ENCODE peak calls at places on chromosomes 11 and 22, in eight cellular contexts. B is EL; C is NCI-H1417; U is hippocampal formation; L is NCI-H1105 treated with DMSO at 0.1 percent for 48 hours; X is activated T-cell treated with anti-CD3 and anti-CD28 coated beads, Interleukin-2, amount 50 U/mL, for 1 hour; O is kidney tubule cell; P is fibroblast of mammary gland. S is an unnamed sample.

GRCh38 chr22:44860311-44860710 is 107.9 kb downstream of the ARHGAP8 start:
- DNase-seq in B (no peak), C (no peak), U (no peak), L (no peak), X (no peak), O (no peak), P (no peak), S (no peak)

GRCh38 chr11:60701509-60701818 is 2.1 kb downstream of the MS4A8 start:
- DNase-seq in B (no peak), C (no peak), U (no peak), L (no peak), X (no peak), O (no peak), P (no peak), S (no peak)

GRCh38 chr22:42700901-42701300 is 19.8 kb downstream of the A4GALT start:
- DNase-seq in B (no peak), C (no peak), U (no peak), L (no peak), X (no peak), O (no peak), P (no peak), S (no peak)

GRCh38 chr11:8717544-8717875 is 34.9 kb downstream of the RPL27A start:
- DNase-seq in B (no peak), C (no peak), U (no peak), L (no peak), X (no peak), O (no peak), P (no peak), S (no peak)

GRCh38 chr22:24466831-24467249 is 28.3 kb upstream of the UPB1 start:
- DNase-seq in B (peak), C (no peak), U (no peak), L (no peak), X (no peak), O (peak), P (peak), S (no peak)

GRCh38 chr11:1931326-1931725 is 11.8 kb downstream of the TNNT3 start:
- DNase-seq in B (no peak), C (no peak), U (no peak), L (no peak), X (no peak), O (no peak), P (peak), S (no peak)

GRCh38 chr11:48122246-48122645 is 94.4 kb upstream of the OR4B1 start:
- DNase-seq in B (no peak), C (no peak), U (no peak), L (no peak), X (no peak), O (no peak), P (no peak), S (no peak)

GRCh38 chr11:72352859-72353551 is 81.3 kb downstream of the CLPB start:
- DNase-seq in B (peak), C (no peak), U (no peak), L (no peak), X (no peak), O (no peak), P (peak), S (peak)

GRCh38 chr11:121522043-121522941 is 69.5 kb upstream of the SORL1-AS1 start:
- DNase-seq in B (no peak), C (no peak), U (no peak), L (no peak), X (no peak), O (no peak), P (no peak), S (no peak)

GRCh38 chr11:7582338-7582985 is 68.7 kb downstream of the PPFIBP2 start:
- DNase-seq in B (no peak), C (no peak), U (no peak), L (no peak), X (no peak), O (no peak), P (peak), S (no peak)

GRCh38 chr11:61871158-61871597 is 20.2 kb downstream of the FADS3 start:
- DNase-seq in B (peak), C (peak), U (peak), L (peak), X (peak), O (peak), P (peak), S (peak)

GRCh38 chr11:6006395-6006794 is 351 bp downstream of the OR56A4 start:
- DNase-seq in B (no peak), C (no peak), U (no peak), L (no peak), X (no peak), O (peak), P (no peak), S (no peak)

GRCh38 chr11:1751999-1752906 is 1.9 kb upstream of the IFITM10 start:
- DNase-seq in B (no peak), C (no peak), U (no peak), L (no peak), X (no peak), O (no peak), P (no peak), S (no peak)

GRCh38 chr11:17026487-17027082 is 12.4 kb upstream of the PLEKHA7 start:
- DNase-seq in B (no peak), C (no peak), U (no peak), L (no peak), X (no peak), O (no peak), P (no peak), S (no peak)

GRCh38 chr22:40603088-40603605 is 33.4 kb downstream of the MRTFA start:
- DNase-seq in B (peak), C (no peak), U (no peak), L (no peak), X (no peak), O (peak), P (peak), S (no peak)

GRCh38 chr11:91243630-91244029 is 981.0 kb upstream of the FAT3 start:
- DNase-seq in B (no peak), C (no peak), U (no peak), L (no peak), X (no peak), O (no peak), P (no peak), S (no peak)

GRCh38 chr11:111339758-111340388 is 39.2 kb downstream of the POU2AF1 start:
- DNase-seq in B (no peak), C (no peak), U (no peak), L (no peak), X (no peak), O (no peak), P (no peak), S (no peak)

GRCh38 chr22:47406896-47407295 is 644.4 kb downstream of the TBC1D22A start:
- DNase-seq in B (no peak), C (no peak), U (no peak), L (no peak), X (no peak), O (no peak), P (no peak), S (no peak)

GRCh38 chr11:121453589-121454299 is 977 bp upstream of the SORL1-AS1 start:
- DNase-seq in B (no peak), C (no peak), U (no peak), L (no peak), X (no peak), O (no peak), P (no peak), S (no peak)

GRCh38 chr22:26432619-26433311 is 3.7 kb downstream of the ASPHD2 start:
- DNase-seq in B (no peak), C (no peak), U (no peak), L (no peak), X (no peak), O (no peak), P (no peak), S (no peak)

GRCh38 chr22:28375761-28376534 is 303.7 kb downstream of the TTC28 start:
- DNase-seq in B (no peak), C (no peak), U (no peak), L (no peak), X (no peak), O (no peak), P (peak), S (no peak)

GRCh38 chr11:133710681-133711240 is 134.6 kb downstream of the SPATA19 start:
- DNase-seq in B (no peak), C (no peak), U (no peak), L (no peak), X (no peak), O (no peak), P (no peak), S (no peak)

GRCh38 chr11:74679513-74679865 is 51.7 kb downstream of the CHRDL2 start:
- DNase-seq in B (no peak), C (no peak), U (no peak), L (no peak), X (no peak), O (no peak), P (no peak), S (no peak)

GRCh38 chr22:46738961-46739870 is 1.2 kb upstream of the CERK start:
- DNase-seq in B (peak), C (no peak), U (no peak), L (peak), X (peak), O (peak), P (peak), S (peak)

GRCh38 chr22:37059876-37060449 is 8.4 kb downstream of the KCTD17 start:
- DNase-seq in B (no peak), C (no peak), U (no peak), L (no peak), X (no peak), O (no peak), P (no peak), S (no peak)

GRCh38 chr11:33736148-33736809 is at the start of gene CD59:
- DNase-seq in B (peak), C (peak), U (peak), L (peak), X (peak), O (peak), P (peak), S (peak)

GRCh38 chr22:44084044-44084772 is 60.1 kb downstream of the PARVB start:
- DNase-seq in B (no peak), C (no peak), U (no peak), L (no peak), X (no peak), O (no peak), P (no peak), S (no peak)

GRCh38 chr11:113553235-113553634 is 78.0 kb upstream of the DRD2 start:
- DNase-seq in B (peak), C (no peak), U (no peak), L (no peak), X (no peak), O (peak), P (peak), S (no peak)

GRCh38 chr11:71080239-71081097 is 171.9 kb downstream of the SHANK2 start:
- DNase-seq in B (peak), C (peak), U (peak), L (peak), X (no peak), O (peak), P (peak), S (peak)

GRCh38 chr11:92642146-92642919 is 327.1 kb upstream of the MTNR1B start:
- DNase-seq in B (peak), C (no peak), U (no peak), L (no peak), X (no peak), O (peak), P (no peak), S (no peak)

GRCh38 chr11:130945945-130946344 is 29.7 kb upstream of the SNX19 start:
- DNase-seq in B (peak), C (no peak), U (peak), L (no peak), X (no peak), O (peak), P (peak), S (peak)

GRCh38 chr22:33126881-33127280 is 68.7 kb upstream of the SYN3 start:
- DNase-seq in B (no peak), C (peak), U (peak), L (peak), X (no peak), O (peak), P (peak), S (peak)

GRCh38 chr22:36796629-36797175 is 20.1 kb downstream of the PVALB start:
- DNase-seq in B (no peak), C (no peak), U (no peak), L (no peak), X (no peak), O (no peak), P (no peak), S (no peak)

GRCh38 chr11:1274501-1274900 is 34.9 kb downstream of the TOLLIP start:
- DNase-seq in B (no peak), C (no peak), U (no peak), L (no peak), X (no peak), O (no peak), P (no peak), S (no peak)